ENCODE peak calls at places on chromosomes 6 and 20, in six cellular contexts. S is H9, I is mesenchymal stem cell, Y is neuronal stem cell, J is mesendoderm, Q is IMR-90. R is an unnamed sample.

GRCh38 chr6:108844632-108845031 is 3.6 kb upstream of the ARMC2 start:
- DNase-seq in Y (no peak), I (no peak), S (no peak), Q (no peak), J (no peak), R (no peak)

GRCh38 chr6:35911871-35912653 is 8.8 kb downstream of the SRPK1 start:
- DNase-seq in J (no peak), Q (peak), I (no peak), S (no peak), Y (no peak), R (no peak)

GRCh38 chr6:7058250-7058923 is 49.4 kb upstream of the RREB1 start:
- DNase-seq in Q (peak), Y (no peak), I (peak), J (peak), S (no peak), R (no peak)

GRCh38 chr6:35727206-35727934 is 9.5 kb upstream of the ARMC12 start:
- DNase-seq in Q (peak), J (peak), I (peak), S (peak), Y (no peak), R (no peak)

GRCh38 chr20:13995841-13996240 is 525 bp downstream of the MACROD2 start:
- DNase-seq in Y (no peak), J (peak), S (peak), I (no peak), Q (no peak), R (no peak)

GRCh38 chr6:28587011-28587745 is 61.5 kb downstream of the GPX5 start:
- DNase-seq in J (peak), I (peak), S (peak), Y (no peak), Q (no peak), R (peak)

GRCh38 chr6:15421945-15422733 is 176.3 kb downstream of the JARID2 start:
- DNase-seq in I (no peak), Y (no peak), S (no peak), Q (no peak), J (no peak), R (no peak)

GRCh38 chr20:3045042-3045815 is 623 bp upstream of the MRPS26 start:
- DNase-seq in I (peak), Y (no peak), S (peak), Q (peak), J (no peak), R (no peak)

GRCh38 chr6:5937516-5937915 is 69.2 kb downstream of the NRN1 start:
- DNase-seq in J (no peak), Q (no peak), Y (no peak), I (no peak), S (no peak), R (no peak)

GRCh38 chr6:24453921-24454320 is 35.5 kb downstream of the GPLD1 start:
- DNase-seq in Q (no peak), J (no peak), Y (no peak), I (no peak), S (no peak), R (no peak)

GRCh38 chr6:37633581-37634237 is 64.0 kb downstream of the MDGA1 start:
- DNase-seq in S (no peak), Q (no peak), Y (no peak), I (no peak), J (no peak), R (no peak)

GRCh38 chr6:3484240-3484639 is 27.4 kb upstream of the SLC22A23 start:
- DNase-seq in S (no peak), I (peak), J (peak), Q (peak), Y (no peak), R (no peak)

GRCh38 chr6:44725070-44725469 is 337.6 kb downstream of the CDC5L start:
- DNase-seq in I (peak), Y (no peak), Q (no peak), S (no peak), J (no peak), R (no peak)

GRCh38 chr6:143811492-143812157 is 31.5 kb upstream of the LTV1 start:
- DNase-seq in S (no peak), J (no peak), I (no peak), Q (peak), Y (no peak), R (no peak)

GRCh38 chr6:44297063-44298038 is 15.8 kb downstream of the AARS2 start:
- DNase-seq in I (peak), Y (peak), S (peak), J (peak), Q (peak), R (peak)

GRCh38 chr6:53894086-53894485 is 99.3 kb downstream of the LRRC1 start:
- DNase-seq in Y (no peak), Q (peak), J (no peak), I (peak), S (no peak), R (no peak)

GRCh38 chr6:13383280-13384163 is 55.2 kb upstream of the TBC1D7 start:
- DNase-seq in Y (no peak), J (no peak), S (no peak), I (peak), Q (peak), R (no peak)

GRCh38 chr6:71349976-71350615 is 61.5 kb downstream of the OGFRL1 start:
- DNase-seq in I (no peak), Y (no peak), Q (peak), J (no peak), S (no peak), R (no peak)

GRCh38 chr6:31010393-31011060 is at the start of gene MUC22:
- DNase-seq in Q (peak), J (no peak), I (peak), Y (no peak), S (no peak), R (no peak)

GRCh38 chr6:141123084-141123483 is 1009.6 kb upstream of the GJE1 start:
- DNase-seq in J (no peak), Y (no peak), S (no peak), I (no peak), Q (peak), R (no peak)

GRCh38 chr6:34600796-34601195 is 44.7 kb upstream of the SPDEF start:
- DNase-seq in Q (no peak), S (no peak), I (no peak), J (no peak), Y (no peak), R (no peak)

GRCh38 chr20:19815553-19815991 is 57.5 kb downstream of the RIN2 start:
- DNase-seq in Q (peak), Y (no peak), S (no peak), J (peak), I (peak), R (no peak)

GRCh38 chr6:47162793-47163192 is 120.7 kb upstream of the ADGRF1 start:
- DNase-seq in Y (no peak), J (no peak), S (no peak), I (no peak), Q (no peak), R (no peak)

GRCh38 chr6:129368970-129369369 is 341.0 kb downstream of the ARHGAP18 start:
- DNase-seq in S (no peak), I (no peak), Y (no peak), J (no peak), Q (no peak), R (no peak)

GRCh38 chr6:33298773-33299236 is at the start of gene RGL2:
- DNase-seq in Y (no peak), I (peak), S (no peak), J (no peak), Q (peak), R (no peak)

GRCh38 chr6:42555477-42556457 is 8.1 kb upstream of the UBR2 start:
- DNase-seq in I (peak), Q (peak), S (peak), Y (no peak), J (peak), R (no peak)

DNA sequence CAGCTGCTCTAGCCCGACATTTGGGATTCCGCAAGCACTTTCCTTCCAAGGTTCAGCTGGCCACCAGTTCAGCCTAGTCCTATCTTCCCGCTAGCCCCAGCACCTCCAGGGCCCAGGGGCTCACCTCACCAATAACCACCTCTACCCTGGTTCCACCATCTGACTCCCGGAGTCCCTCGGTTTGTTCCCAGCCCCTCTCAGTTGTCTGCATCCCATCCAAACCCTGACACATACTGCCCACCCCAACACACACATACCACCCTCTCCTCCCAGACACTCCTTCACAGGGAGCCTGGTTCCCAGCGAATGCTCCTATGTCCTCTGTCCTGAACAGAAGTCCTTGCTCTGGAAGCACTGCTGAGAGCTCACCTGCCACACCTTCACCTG is 418 bp downstream of the TNXB start:
- DNase-seq in J (no peak), Q (no peak), I (no peak), Y (no peak), S (no peak), R (no peak)
- H3K23ac ChIP-seq in J (no peak), Q (peak), I (no peak), Y (no peak), S (no peak), R (no peak)

GRCh38 chr6:169915769-169916550 is 164.5 kb downstream of the ERMARD start:
- DNase-seq in S (no peak), I (no peak), J (peak), Y (no peak), Q (no peak), R (no peak)

GRCh38 chr6:169920359-169921020 is 169.1 kb downstream of the ERMARD start:
- DNase-seq in I (no peak), S (no peak), Q (no peak), J (no peak), Y (no peak), R (no peak)

GRCh38 chr6:169918954-169919549 is 167.6 kb downstream of the ERMARD start:
- DNase-seq in Q (no peak), Y (no peak), J (no peak), S (no peak), I (no peak), R (no peak)

GRCh38 chr6:169918239-169918953 is 167.0 kb downstream of the ERMARD start:
- DNase-seq in Y (no peak), I (peak), J (no peak), S (no peak), Q (no peak), R (no peak)

GRCh38 chr6:169917153-169917552 is 165.7 kb downstream of the ERMARD start:
- DNase-seq in Y (no peak), S (no peak), J (no peak), I (no peak), Q (no peak), R (no peak)
- H3K23ac ChIP-seq in Y (no peak), S (no peak), J (no peak), I (no peak), Q (no peak), R (no peak)

DNA sequence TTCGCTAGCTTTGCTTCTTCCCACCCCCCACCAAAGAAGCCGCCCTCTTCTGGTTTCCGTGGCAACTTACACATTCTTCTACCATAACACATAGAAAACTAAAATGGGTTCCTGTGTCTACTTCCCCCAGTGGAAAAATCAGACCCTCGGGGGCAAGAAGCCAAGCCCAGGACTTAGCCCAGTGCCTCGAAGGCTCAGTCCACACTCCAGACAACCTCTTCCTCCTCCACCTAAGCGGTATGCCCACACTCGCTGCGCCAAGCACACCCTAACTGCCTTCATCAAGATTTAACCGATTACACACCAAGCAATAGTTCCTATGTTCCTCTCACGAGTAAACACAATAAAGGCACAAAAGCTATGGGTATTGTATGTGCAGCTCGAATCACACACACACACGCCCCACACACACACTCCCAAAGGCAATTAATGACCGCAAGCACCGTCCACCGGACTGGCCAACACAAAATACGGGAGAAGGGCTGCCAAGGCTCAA is 537 bp downstream of the PPIL4 start:
- DNase-seq in S (peak), I (peak), Y (peak), J (peak), Q (peak), R (no peak)
- H3K23ac ChIP-seq in S (peak), I (no peak), Y (no peak), J (no peak), Q (peak), R (no peak)

GRCh38 chr20:33908351-33908750 is 85.4 kb upstream of the RALY start:
- DNase-seq in S (no peak), J (peak), Q (peak), I (peak), Y (no peak), R (no peak)
- H3K23ac ChIP-seq in S (no peak), J (no peak), Q (no peak), I (no peak), Y (no peak), R (no peak)

GRCh38 chr20:24452498-24453133 is 16.8 kb upstream of the SYNDIG1 start:
- DNase-seq in J (no peak), Q (no peak), Y (no peak), S (no peak), I (no peak), R (no peak)

GRCh38 chr20:24451992-24452391 is 17.4 kb upstream of the SYNDIG1 start:
- DNase-seq in J (no peak), Q (no peak), S (no peak), Y (no peak), I (no peak), R (no peak)

GRCh38 chr20:24450646-24451376 is 18.6 kb upstream of the SYNDIG1 start:
- DNase-seq in I (no peak), J (no peak), S (no peak), Y (no peak), Q (no peak), R (no peak)

GRCh38 chr20:24453917-24454316 is 15.5 kb upstream of the SYNDIG1 start:
- DNase-seq in S (no peak), Q (no peak), J (no peak), Y (no peak), I (no peak), R (no peak)

GRCh38 chr20:24451428-24451827 is 18.0 kb upstream of the SYNDIG1 start:
- DNase-seq in Q (no peak), S (no peak), Y (no peak), I (no peak), J (no peak), R (no peak)
- H3K23ac ChIP-seq in Q (no peak), S (no peak), Y (peak), I (no peak), J (no peak), R (no peak)

DNA sequence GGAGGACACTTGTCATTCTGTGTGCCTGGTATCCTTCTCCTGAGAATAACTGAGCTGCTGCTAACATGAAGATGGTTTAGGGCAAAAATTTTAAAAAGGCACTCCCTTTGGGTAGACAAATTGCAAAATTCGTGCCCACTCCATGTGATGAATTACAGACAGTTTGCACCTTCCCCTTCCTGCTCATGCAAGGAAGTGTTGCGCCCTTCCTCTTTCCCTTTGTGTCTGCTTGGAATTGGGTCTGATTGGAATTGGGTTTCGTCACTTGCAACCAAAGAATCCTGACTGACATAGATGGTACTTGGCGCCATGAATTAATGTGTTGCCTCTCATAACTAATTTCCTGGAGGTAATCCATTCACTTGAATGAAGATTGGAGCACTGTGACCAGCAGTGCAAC is 62.3 kb upstream of the SHLD1 start:
- DNase-seq in Q (no peak), J (no peak), Y (no peak), I (no peak), S (no peak), R (no peak)
- H3K23ac ChIP-seq in Q (no peak), J (no peak), Y (no peak), I (no peak), S (no peak), R (no peak)

GRCh38 chr20:24572140-24572539 is 102.7 kb downstream of the SYNDIG1 start:
- DNase-seq in J (no peak), S (no peak), I (no peak), Y (no peak), Q (no peak), R (peak)

GRCh38 chr20:24568842-24569241 is 99.4 kb downstream of the SYNDIG1 start:
- DNase-seq in Y (no peak), J (no peak), Q (no peak), S (no peak), I (no peak), R (no peak)

GRCh38 chr20:24573557-24573956 is 104.1 kb downstream of the SYNDIG1 start:
- DNase-seq in Y (no peak), Q (no peak), J (no peak), I (no peak), S (no peak), R (no peak)

GRCh38 chr20:24572862-24573261 is 103.4 kb downstream of the SYNDIG1 start:
- DNase-seq in S (no peak), Y (no peak), J (no peak), Q (no peak), I (no peak), R (no peak)

DNA sequence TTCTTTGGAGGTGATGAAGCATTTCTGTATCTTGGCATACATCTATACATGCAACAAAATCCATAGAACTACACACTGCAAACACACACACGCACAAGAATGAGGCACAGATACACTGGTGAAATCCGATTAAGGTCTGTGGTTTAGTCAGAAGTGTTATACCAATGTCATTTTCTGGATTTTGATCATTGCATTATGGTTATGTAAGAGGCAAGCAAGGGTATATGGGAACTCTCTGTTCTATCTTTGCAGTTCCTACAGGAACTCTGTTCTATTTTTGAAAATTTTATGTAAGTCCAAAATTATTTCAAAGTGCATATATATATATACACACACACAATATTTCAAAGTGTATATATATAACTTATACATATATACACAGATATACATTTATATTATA is 101.7 kb downstream of the SYNDIG1 start:
- DNase-seq in S (no peak), Q (no peak), J (no peak), Y (no peak), I (no peak), R (no peak)
- H3K23ac ChIP-seq in S (no peak), Q (no peak), J (no peak), Y (no peak), I (no peak), R (no peak)

GRCh38 chr20:49381558-49382493 is 100.6 kb downstream of the KCNB1 start:
- DNase-seq in Q (peak), I (no peak), S (no peak), J (no peak), Y (no peak), R (no peak)

GRCh38 chr20:49377326-49377725 is 99.5 kb upstream of the ZNFX1 start:
- DNase-seq in Y (no peak), S (no peak), Q (no peak), J (no peak), I (no peak), R (no peak)

GRCh38 chr20:49379338-49379737 is 101.5 kb upstream of the ZNFX1 start:
- DNase-seq in J (no peak), Q (no peak), Y (no peak), I (no peak), S (no peak), R (no peak)

GRCh38 chr20:49384437-49385434 is 97.7 kb downstream of the KCNB1 start:
- DNase-seq in J (peak), S (peak), Q (peak), I (peak), Y (peak), R (peak)

GRCh38 chr20:49380245-49380875 is 102.1 kb downstream of the KCNB1 start:
- DNase-seq in I (no peak), Q (no peak), J (peak), S (peak), Y (no peak), R (peak)
- H3K23ac ChIP-seq in I (no peak), Q (no peak), J (no peak), S (no peak), Y (no peak), R (no peak)

DNA sequence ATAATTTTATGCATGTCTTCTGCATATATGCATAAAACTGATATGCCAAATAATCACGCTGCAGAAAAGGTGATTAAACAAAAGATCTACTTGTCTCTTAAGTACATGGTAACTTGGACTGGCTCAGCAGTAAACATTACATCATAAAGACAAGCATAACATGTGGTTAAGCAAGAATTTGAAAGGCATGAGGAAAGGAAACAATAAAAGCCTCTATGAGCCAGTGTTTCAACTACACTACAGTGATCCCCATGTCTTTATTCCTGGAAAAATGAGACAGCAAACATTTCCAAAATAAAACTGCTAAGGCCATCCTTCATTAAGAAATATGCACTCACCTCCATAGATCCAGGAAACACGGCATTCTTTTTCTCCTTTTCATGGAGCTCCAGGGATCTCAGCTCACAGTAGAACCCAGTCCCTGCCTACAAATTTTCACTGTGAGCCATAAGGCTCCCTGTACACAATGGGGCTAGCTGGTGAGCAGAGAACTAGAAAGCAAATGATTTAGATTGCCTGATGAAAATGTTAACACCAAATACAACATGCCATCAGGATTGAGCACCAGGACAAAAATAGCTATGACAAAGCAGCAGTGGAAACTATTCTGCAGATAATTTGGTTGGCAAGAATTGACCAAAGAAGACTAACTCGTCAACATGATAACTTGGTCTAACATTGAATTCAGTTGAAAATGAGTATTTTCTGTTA is 156.1 kb downstream of the COL21A1 start:
- DNase-seq in J (no peak), I (peak), Y (no peak), S (no peak), Q (peak), R (no peak)
- H3K23ac ChIP-seq in J (no peak), I (no peak), Y (no peak), S (no peak), Q (no peak), R (peak)

R was measured in H1.